ENCODE peak calls at places on chromosomes 7 and 10, in ten cellular contexts. W is psoas muscle, L is lower lobe of right lung, H is GM06990, S is fibroblast of the aortic adventitia, F is AG04450, I is astrocyte of the spinal cord, E is SK-N-SH, O is endothelial cell, G is kidney epithelial cell. N is an unnamed sample.
A peak's percentile ranks its signal among the peaks of the same experiment; 100 is the strongest.

GRCh38 chr10:132735341-132735775 is 50.6 kb downstream of the NKX6-2 start:
- DNase-seq in W (no peak), L (no peak), H (no peak), S (no peak), F (no peak), I (no peak), E (peak; percentile 89), O (no peak), G (no peak), N (no peak)

GRCh38 chr10:18501198-18501597 is 150.2 kb downstream of the NSUN6 start:
- DNase-seq in W (no peak), L (no peak), H (peak; percentile 15), S (peak; percentile 20), F (no peak), I (peak; percentile 31), E (no peak), O (no peak), G (peak; percentile 43), N (no peak)

GRCh38 chr10:7432884-7433726 is 22.3 kb upstream of the SFMBT2 start:
- DNase-seq in W (no peak), L (no peak), H (no peak), S (no peak), F (no peak), I (peak; percentile 15), E (no peak), O (no peak), G (no peak), N (no peak)

GRCh38 chr7:1558181-1558811 is 2.3 kb upstream of the TMEM184A start:
- DNase-seq in W (peak; percentile 79), L (peak; percentile 51), H (no peak), S (no peak), F (no peak), I (no peak), E (peak; percentile 44), O (no peak), G (no peak), N (peak; percentile 69)

GRCh38 chr10:4984971-4985594 is 18.6 kb downstream of the AKR1C2 start:
- DNase-seq in W (no peak), L (no peak), H (no peak), S (peak; percentile 82), F (no peak), I (no peak), E (no peak), O (no peak), G (peak; percentile 42), N (no peak)

GRCh38 chr7:154770962-154771361 is 232.0 kb downstream of the PAXIP1 start:
- DNase-seq in W (no peak), L (no peak), H (no peak), S (no peak), F (no peak), I (no peak), E (no peak), O (no peak), G (no peak), N (no peak)

GRCh38 chr7:28488061-28488791 is 75.9 kb downstream of the CREB5 start:
- DNase-seq in W (no peak), L (no peak), H (no peak), S (no peak), F (no peak), I (no peak), E (no peak), O (no peak), G (no peak), N (no peak)

GRCh38 chr10:50650481-50650880 is 26.7 kb upstream of the SGMS1 start:
- DNase-seq in W (no peak), L (no peak), H (no peak), S (no peak), F (no peak), I (no peak), E (no peak), O (no peak), G (no peak), N (no peak)

GRCh38 chr10:109920011-109920410 is 3.3 kb downstream of the XPNPEP1 start:
- DNase-seq in W (no peak), L (no peak), H (no peak), S (no peak), F (no peak), I (no peak), E (no peak), O (no peak), G (no peak), N (no peak)

GRCh38 chr7:51075681-51076580 is 240.7 kb downstream of the COBL start:
- DNase-seq in W (no peak), L (no peak), H (no peak), S (no peak), F (no peak), I (no peak), E (no peak), O (no peak), G (no peak), N (no peak)

GRCh38 chr7:143188994-143189393 is 5.8 kb downstream of the TAS2R39 start:
- DNase-seq in W (no peak), L (no peak), H (no peak), S (no peak), F (no peak), I (no peak), E (no peak), O (no peak), G (no peak), N (no peak)

GRCh38 chr10:12631787-12632562 is 282.6 kb downstream of the CAMK1D start:
- DNase-seq in W (no peak), L (no peak), H (no peak), S (no peak), F (no peak), I (no peak), E (no peak), O (no peak), G (no peak), N (no peak)

GRCh38 chr7:116522247-116522646 is 2.6 kb upstream of the CAV1 start:
- DNase-seq in W (no peak), L (no peak), H (no peak), S (peak; percentile 85), F (no peak), I (peak; percentile 92), E (no peak), O (no peak), G (peak; percentile 82), N (no peak)

GRCh38 chr10:47035447-47036337 is 124.5 kb downstream of the PTPN20 start:
- DNase-seq in W (peak; percentile 16), L (no peak), H (no peak), S (no peak), F (no peak), I (no peak), E (peak; percentile 51), O (no peak), G (no peak), N (peak; percentile 2)

GRCh38 chr10:12214763-12215218 is 18.8 kb downstream of the CDC123 start:
- DNase-seq in W (no peak), L (no peak), H (no peak), S (peak; percentile 80), F (peak; percentile 24), I (peak; percentile 62), E (peak; percentile 47), O (peak; percentile 34), G (no peak), N (no peak)

GRCh38 chr10:64760371-64760770 is 1239.2 kb downstream of the REEP3 start:
- DNase-seq in W (no peak), L (no peak), H (no peak), S (no peak), F (no peak), I (no peak), E (no peak), O (no peak), G (no peak), N (no peak)

GRCh38 chr10:132886211-132887099 is 55.9 kb downstream of the CFAP46 start:
- DNase-seq in W (peak; percentile 39), L (peak; percentile 42), H (no peak), S (no peak), F (no peak), I (no peak), E (no peak), O (no peak), G (no peak), N (no peak)

GRCh38 chr7:48962821-48963505 is 38.6 kb downstream of the CDC14C start:
- DNase-seq in W (no peak), L (no peak), H (no peak), S (peak; percentile 16), F (no peak), I (peak; percentile 18), E (no peak), O (no peak), G (no peak), N (no peak)

GRCh38 chr10:122279725-122280141 is 8.6 kb downstream of the BTBD16 start:
- DNase-seq in W (peak; percentile 70), L (no peak), H (no peak), S (peak; percentile 51), F (no peak), I (peak; percentile 62), E (peak; percentile 43), O (peak; percentile 81), G (no peak), N (peak; percentile 70)

GRCh38 chr7:2893411-2893861 is 49.3 kb upstream of the GNA12 start:
- DNase-seq in W (no peak), L (no peak), H (peak; percentile 38), S (no peak), F (no peak), I (no peak), E (no peak), O (no peak), G (no peak), N (no peak)

GRCh38 chr10:31769564-31769963 is 159.1 kb downstream of the ARHGAP12 start:
- DNase-seq in W (no peak), L (no peak), H (no peak), S (peak; percentile 77), F (no peak), I (peak; percentile 70), E (no peak), O (no peak), G (no peak), N (no peak)

GRCh38 chr10:61119573-61119972 is 175.6 kb upstream of the RHOBTB1 start:
- DNase-seq in W (no peak), L (no peak), H (no peak), S (no peak), F (no peak), I (no peak), E (no peak), O (no peak), G (no peak), N (no peak)
- TF ChIP-seq CTCF in W (no peak), L (no peak), H (no peak), S (no peak), F (no peak), I (no peak), E (no peak), O (no peak), G (no peak), N (no peak)

GRCh38 chr10:116765549-116766162 is 23.3 kb upstream of the HSPA12A start:
- DNase-seq in W (no peak), L (no peak), H (no peak), S (peak; percentile 24), F (no peak), I (no peak), E (no peak), O (no peak), G (no peak), N (peak; percentile 48)
- TF ChIP-seq CTCF in W (peak; percentile 20), L (peak; percentile 27), H (peak; percentile 62), S (peak; percentile 39), F (peak; percentile 30), I (peak; percentile 25), E (peak; percentile 44), O (no peak), G (peak; percentile 62), N (peak; percentile 70)

GRCh38 chr10:70540789-70541360 is 61.7 kb downstream of the PRF1 start:
- DNase-seq in W (no peak), L (no peak), H (no peak), S (no peak), F (no peak), I (no peak), E (no peak), O (no peak), G (no peak), N (no peak)
- TF ChIP-seq CTCF in W (no peak), L (no peak), H (no peak), S (no peak), F (no peak), I (no peak), E (no peak), O (no peak), G (no peak), N (no peak)

GRCh38 chr10:71396084-71396713 is 521 bp upstream of the CDH23 start:
- DNase-seq in W (peak; percentile 72), L (no peak), H (peak; percentile 30), S (no peak), F (no peak), I (peak; percentile 11), E (peak; percentile 90), O (peak; percentile 62), G (no peak), N (peak; percentile 87)
- TF ChIP-seq CTCF in W (peak; percentile 50), L (peak; percentile 34), H (peak; percentile 34), S (peak; percentile 13), F (peak; percentile 16), I (peak; percentile 44), E (no peak), O (no peak), G (peak; percentile 20), N (peak; percentile 58)

N was measured in WERI-Rb-1.